ENCODE peak calls at places on chromosomes 7 and 10, in seven cellular contexts. C is ELR; H is Right ventricle myocardium superior; F is stimulated activated CD4-positive, alpha-beta T cell treated with anti-CD3 and anti-CD28 coated beads, Interleukin-2, amount 100 ng/mL, for 24 hours; D is amniotic stem cell; K is cerebellar cortex; V is NCI-H2081. L is an unnamed sample.

GRCh38 chr10:122267849-122268737 is 3.0 kb upstream of the BTBD16 start:
- DNase-seq in K (peak), V (peak), D (no peak), C (peak), H (peak), F (peak), L (no peak)

GRCh38 chr7:117019786-117020604 is 66.7 kb downstream of the ST7 start:
- DNase-seq in F (no peak), D (peak), C (peak), H (peak), K (peak), V (peak), L (peak)

GRCh38 chr10:69639291-69640195 is 9.5 kb downstream of the FAM241B start:
- DNase-seq in V (peak), H (peak), K (peak), C (peak), D (no peak), F (peak), L (peak)

GRCh38 chr7:69769826-69770225 is 171.6 kb downstream of the AUTS2 start:
- DNase-seq in F (no peak), K (no peak), D (no peak), V (no peak), C (no peak), H (no peak), L (no peak)

GRCh38 chr10:29680091-29680490 is 45.3 kb upstream of the SVIL start:
- DNase-seq in H (no peak), D (no peak), F (no peak), K (no peak), V (no peak), C (no peak), L (no peak)

GRCh38 chr7:155590215-155591023 is 44.1 kb upstream of the CNPY1 start:
- DNase-seq in D (no peak), C (no peak), F (no peak), H (peak), V (peak), K (peak), L (peak)

GRCh38 chr7:21903074-21903786 is 42.5 kb downstream of the CDCA7L start:
- DNase-seq in F (no peak), V (no peak), C (peak), H (no peak), D (no peak), K (no peak), L (no peak)

GRCh38 chr10:1344846-1345245 is 288.7 kb downstream of the WDR37 start:
- DNase-seq in F (no peak), C (no peak), H (no peak), D (no peak), K (no peak), V (no peak), L (no peak)

GRCh38 chr7:90595801-90596683 is at the start of gene CDK14:
- DNase-seq in V (peak), D (peak), F (peak), H (peak), K (peak), C (peak), L (peak)

GRCh38 chr7:152108359-152108758 is 82.9 kb downstream of the GALNT11 start:
- DNase-seq in D (no peak), K (no peak), V (no peak), H (no peak), F (no peak), C (no peak), L (no peak)

GRCh38 chr10:97138174-97138573 is 47.6 kb downstream of the SLIT1 start:
- DNase-seq in D (no peak), F (no peak), K (no peak), C (no peak), H (no peak), V (no peak), L (peak)

GRCh38 chr10:86221442-86222335 is 144.9 kb downstream of the GRID1 start:
- DNase-seq in K (no peak), C (no peak), H (no peak), V (no peak), F (no peak), D (no peak), L (peak)

GRCh38 chr7:66193146-66193725 is 11.9 kb upstream of the TPST1 start:
- DNase-seq in D (no peak), F (no peak), H (no peak), K (no peak), C (no peak), V (no peak), L (no peak)

GRCh38 chr10:63365976-63366765 is 99.6 kb downstream of the JMJD1C start:
- DNase-seq in F (no peak), K (no peak), H (no peak), C (peak), D (no peak), V (no peak), L (no peak)

GRCh38 chr7:150996289-150997074 is 5.7 kb downstream of the NOS3 start:
- DNase-seq in K (no peak), F (no peak), V (no peak), H (no peak), C (no peak), D (no peak), L (no peak)

GRCh38 chr10:109727436-109727835 is 195.9 kb downstream of the XPNPEP1 start:
- DNase-seq in V (no peak), F (no peak), C (no peak), H (no peak), D (no peak), K (no peak), L (no peak)

GRCh38 chr7:38908759-38909335 is at the start of gene VPS41:
- DNase-seq in K (peak), F (peak), C (peak), H (peak), D (peak), V (peak), L (peak)

GRCh38 chr7:82697897-82698296 is 254.3 kb upstream of the CACNA2D1 start:
- DNase-seq in D (no peak), V (no peak), C (peak), K (no peak), H (no peak), F (no peak), L (no peak)

GRCh38 chr10:36269222-36269621 is 627.1 kb upstream of the FZD8 start:
- DNase-seq in F (no peak), V (no peak), H (no peak), K (no peak), C (no peak), D (no peak), L (no peak)

GRCh38 chr7:76241141-76241540 is 39.4 kb downstream of the SRRM3 start:
- DNase-seq in D (no peak), V (no peak), H (no peak), C (no peak), F (no peak), K (peak), L (no peak)

GRCh38 chr10:45059632-45060031 is 58.9 kb downstream of the ZNF22 start:
- DNase-seq in C (no peak), K (no peak), V (no peak), H (no peak), D (no peak), F (no peak), L (no peak)

GRCh38 chr10:46787321-46787615 is 124.0 kb upstream of the PTPN20 start:
- DNase-seq in F (no peak), H (no peak), D (no peak), V (peak), K (peak), C (peak), L (no peak)

GRCh38 chr10:103851261-103851660 is 4.1 kb downstream of the SH3PXD2A start:
- DNase-seq in K (no peak), V (no peak), H (no peak), D (no peak), F (no peak), C (no peak), L (peak)

GRCh38 chr10:77823811-77824542 is 102.6 kb downstream of the DLG5 start:
- DNase-seq in C (no peak), V (no peak), H (no peak), F (no peak), D (no peak), K (no peak), L (peak)

GRCh38 chr7:158030566-158030965 is 557.1 kb downstream of the PTPRN2 start:
- DNase-seq in C (no peak), H (peak), K (no peak), F (no peak), V (no peak), D (no peak), L (peak)

GRCh38 chr10:14552010-14552409 is 221.3 kb upstream of the FRMD4A start:
- DNase-seq in D (no peak), F (no peak), C (no peak), V (no peak), K (no peak), H (no peak), L (no peak)

GRCh38 chr10:116490028-116490662 is 55.6 kb upstream of the PNLIP start:
- DNase-seq in F (no peak), H (no peak), K (peak), C (peak), V (no peak), D (peak), L (no peak)

GRCh38 chr7:77235280-77235679 is 35.7 kb upstream of the FGL2 start:
- DNase-seq in V (no peak), F (no peak), H (no peak), C (peak), D (no peak), K (no peak), L (no peak)

GRCh38 chr7:22651534-22652243 is 75.3 kb upstream of the IL6 start:
- DNase-seq in D (no peak), C (peak), V (no peak), H (no peak), K (no peak), F (no peak), L (no peak)

GRCh38 chr10:14144491-14144890 is 186.2 kb downstream of the FRMD4A start:
- DNase-seq in K (peak), H (no peak), D (no peak), C (no peak), V (no peak), F (no peak), L (no peak)

GRCh38 chr7:33072471-33072870 is 9.9 kb upstream of the NT5C3A start:
- DNase-seq in H (no peak), K (no peak), F (no peak), C (peak), V (no peak), D (no peak), L (no peak)

GRCh38 chr7:4189151-4189570 is 492.9 kb upstream of the FOXK1 start:
- DNase-seq in H (peak), V (peak), K (peak), D (no peak), C (no peak), F (no peak), L (peak)